ENCODE peak calls at places on chromosomes 13 and 19, in four cellular contexts. One of them, this sample, is unnamed.

GRCh38 chr19:51798958-51799310 is 4.0 kb downstream of the FPR3 start:
- DNase-seq in HepG2: no peak
- DNase-seq in K562: no peak
- DNase-seq in GM12878: no peak
- DNase-seq in this sample: no peak

GRCh38 chr19:45515807-45516401 is 8.6 kb downstream of the VASP start:
- DNase-seq in HepG2: no peak
- DNase-seq in K562: no peak
- DNase-seq in GM12878: no peak
- DNase-seq in this sample: peak

GRCh38 chr19:927044-927706 is 1.3 kb downstream of the ARID3A start:
- DNase-seq in HepG2: peak
- DNase-seq in K562: peak
- DNase-seq in GM12878: no peak
- DNase-seq in this sample: no peak

GRCh38 chr13:86109107-86109506 is 309.9 kb upstream of the SLITRK6 start:
- DNase-seq in HepG2: no peak
- DNase-seq in K562: no peak
- DNase-seq in GM12878: no peak
- DNase-seq in this sample: no peak

GRCh38 chr19:13835791-13836723 is 40.8 kb downstream of the ZSWIM4 start:
- DNase-seq in HepG2: no peak
- DNase-seq in K562: no peak
- DNase-seq in GM12878: no peak
- DNase-seq in this sample: peak

GRCh38 chr19:42191855-42192254 is 25.6 kb downstream of the DEDD2 start:
- DNase-seq in HepG2: peak
- DNase-seq in K562: no peak
- DNase-seq in GM12878: no peak
- DNase-seq in this sample: peak

GRCh38 chr13:40096357-40096911 is 441.0 kb downstream of the COG6 start:
- DNase-seq in HepG2: no peak
- DNase-seq in K562: no peak
- DNase-seq in GM12878: no peak
- DNase-seq in this sample: no peak

GRCh38 chr13:52454825-52455676 is at the start of gene CKAP2:
- DNase-seq in HepG2: peak
- DNase-seq in K562: peak
- DNase-seq in GM12878: peak
- DNase-seq in this sample: peak

GRCh38 chr13:26837102-26837501 is 76.5 kb upstream of the GPR12 start:
- DNase-seq in HepG2: no peak
- DNase-seq in K562: no peak
- DNase-seq in GM12878: no peak
- DNase-seq in this sample: no peak

GRCh38 chr13:49240017-49240416 is 7.7 kb upstream of the CDADC1 start:
- DNase-seq in HepG2: peak
- DNase-seq in K562: no peak
- DNase-seq in GM12878: no peak
- DNase-seq in this sample: no peak

GRCh38 chr13:105847532-105848295 is 687.7 kb downstream of the EFNB2 start:
- DNase-seq in HepG2: no peak
- DNase-seq in K562: no peak
- DNase-seq in GM12878: no peak
- DNase-seq in this sample: no peak

GRCh38 chr13:52615817-52616216 is 26.4 kb upstream of the HNRNPA1L2 start:
- DNase-seq in HepG2: peak
- DNase-seq in K562: peak
- DNase-seq in GM12878: no peak
- DNase-seq in this sample: peak

GRCh38 chr13:82698941-82699340 is 1183.3 kb downstream of the SLITRK1 start:
- DNase-seq in HepG2: no peak
- DNase-seq in K562: no peak
- DNase-seq in GM12878: no peak
- DNase-seq in this sample: no peak

GRCh38 chr19:11264452-11265176 is 2.3 kb upstream of the DOCK6 start:
- DNase-seq in HepG2: peak
- DNase-seq in K562: no peak
- DNase-seq in GM12878: peak
- DNase-seq in this sample: no peak

GRCh38 chr13:51804295-51805172 is 571 bp upstream of the DHRS12 start:
- DNase-seq in HepG2: no peak
- DNase-seq in K562: no peak
- DNase-seq in GM12878: no peak
- DNase-seq in this sample: no peak

GRCh38 chr13:109297628-109298027 is 488.8 kb downstream of the IRS2 start:
- DNase-seq in HepG2: no peak
- DNase-seq in K562: no peak
- DNase-seq in GM12878: no peak
- DNase-seq in this sample: no peak

GRCh38 chr19:49210901-49211451 is 53.4 kb downstream of the TRPM4 start:
- DNase-seq in HepG2: no peak
- DNase-seq in K562: no peak
- DNase-seq in GM12878: no peak
- DNase-seq in this sample: no peak

GRCh38 chr19:3509566-3509989 is 3.5 kb downstream of the FZR1 start:
- DNase-seq in HepG2: no peak
- DNase-seq in K562: no peak
- DNase-seq in GM12878: no peak
- DNase-seq in this sample: no peak

GRCh38 chr13:106373304-106373988 is 162.0 kb downstream of the EFNB2 start:
- DNase-seq in HepG2: no peak
- DNase-seq in K562: no peak
- DNase-seq in GM12878: no peak
- DNase-seq in this sample: no peak

GRCh38 chr13:49938274-49938673 is 2.1 kb upstream of the SPRYD7 start:
- DNase-seq in HepG2: peak
- DNase-seq in K562: no peak
- DNase-seq in GM12878: no peak
- DNase-seq in this sample: no peak

GRCh38 chr13:98143601-98144500 is 957 bp downstream of the FARP1 start:
- DNase-seq in HepG2: no peak
- DNase-seq in K562: no peak
- DNase-seq in GM12878: no peak
- DNase-seq in this sample: no peak

GRCh38 chr13:46388846-46389245 is 1.8 kb upstream of the RUBCNL start:
- DNase-seq in HepG2: no peak
- DNase-seq in K562: no peak
- DNase-seq in GM12878: no peak
- DNase-seq in this sample: no peak

GRCh38 chr13:24997367-24997967 is 98.5 kb upstream of the PABPC3 start:
- DNase-seq in HepG2: peak
- DNase-seq in K562: peak
- DNase-seq in GM12878: no peak
- DNase-seq in this sample: peak

GRCh38 chr19:1295169-1296012 is 9.7 kb downstream of the EFNA2 start:
- DNase-seq in HepG2: no peak
- DNase-seq in K562: peak
- DNase-seq in GM12878: no peak
- DNase-seq in this sample: no peak

GRCh38 chr13:23673354-23673753 is 103.1 kb downstream of the TNFRSF19 start:
- DNase-seq in HepG2: no peak
- DNase-seq in K562: no peak
- DNase-seq in GM12878: no peak
- DNase-seq in this sample: no peak

GRCh38 chr19:19214892-19215291 is 3.1 kb downstream of the NCAN start:
- DNase-seq in HepG2: peak
- DNase-seq in K562: peak
- DNase-seq in GM12878: no peak
- DNase-seq in this sample: no peak

GRCh38 chr19:19068659-19069509 is 5.1 kb downstream of the SLC25A42 start:
- DNase-seq in HepG2: no peak
- DNase-seq in K562: no peak
- DNase-seq in GM12878: peak
- DNase-seq in this sample: no peak

GRCh38 chr13:43054803-43055802 is 31.7 kb downstream of the DNAJC15 start:
- DNase-seq in HepG2: peak
- DNase-seq in K562: no peak
- DNase-seq in GM12878: no peak
- DNase-seq in this sample: no peak

GRCh38 chr13:31209819-31210209 is 10.0 kb downstream of the B3GLCT start:
- DNase-seq in HepG2: no peak
- DNase-seq in K562: no peak
- DNase-seq in GM12878: no peak
- DNase-seq in this sample: no peak

GRCh38 chr13:31209172-31209818 is 9.5 kb downstream of the B3GLCT start:
- DNase-seq in HepG2: no peak
- DNase-seq in K562: peak
- DNase-seq in GM12878: no peak
- DNase-seq in this sample: no peak

GRCh38 chr13:31208554-31209122 is 8.9 kb downstream of the B3GLCT start:
- DNase-seq in HepG2: no peak
- DNase-seq in K562: no peak
- DNase-seq in GM12878: no peak
- DNase-seq in this sample: no peak

GRCh38 chr13:31214379-31214778 is 14.6 kb downstream of the B3GLCT start:
- DNase-seq in HepG2: no peak
- DNase-seq in K562: no peak
- DNase-seq in GM12878: no peak
- DNase-seq in this sample: no peak

GRCh38 chr13:31213681-31214289 is 14.0 kb downstream of the B3GLCT start:
- DNase-seq in HepG2: no peak
- DNase-seq in K562: no peak
- DNase-seq in GM12878: no peak
- DNase-seq in this sample: no peak
- TF ChIP-seq POLR2AphosphoS2 in HepG2: no peak
- TF ChIP-seq POLR2AphosphoS2 in K562: no peak
- TF ChIP-seq POLR2AphosphoS2 in GM12878: no peak
- TF ChIP-seq POLR2AphosphoS2 in this sample: no peak

GRCh38 chr19:53977429-53977990 is 13.9 kb upstream of the CACNG6 start:
- DNase-seq in HepG2: peak
- DNase-seq in K562: peak
- DNase-seq in GM12878: no peak
- DNase-seq in this sample: peak
- TF ChIP-seq POLR2AphosphoS2 in HepG2: no peak
- TF ChIP-seq POLR2AphosphoS2 in K562: no peak
- TF ChIP-seq POLR2AphosphoS2 in GM12878: no peak
- TF ChIP-seq POLR2AphosphoS2 in this sample: no peak

DNA sequence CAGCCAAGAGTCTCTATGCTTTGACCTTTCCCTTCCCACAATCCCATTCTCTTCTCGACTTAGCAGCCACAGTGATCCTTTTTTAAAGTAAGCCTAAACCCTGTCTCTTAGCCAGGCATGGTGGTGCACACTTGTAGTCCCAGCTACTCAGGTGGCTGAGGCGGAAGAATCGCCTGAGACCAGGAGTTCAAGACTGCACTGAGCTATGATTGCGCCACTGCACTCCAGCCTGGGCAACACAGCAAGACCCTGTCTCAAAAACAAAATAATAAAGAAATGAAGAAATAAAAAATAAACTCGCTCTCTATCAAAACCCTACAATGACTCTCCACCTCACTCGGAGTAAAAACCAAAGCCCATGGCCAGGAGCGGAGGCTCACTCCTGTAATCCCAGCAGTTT is 14.7 kb downstream of the TEX101 start:
- DNase-seq in HepG2: no peak
- DNase-seq in K562: no peak
- DNase-seq in GM12878: no peak
- DNase-seq in this sample: no peak
- TF ChIP-seq POLR2AphosphoS2 in HepG2: no peak
- TF ChIP-seq POLR2AphosphoS2 in K562: no peak
- TF ChIP-seq POLR2AphosphoS2 in GM12878: no peak
- TF ChIP-seq POLR2AphosphoS2 in this sample: no peak

DNA sequence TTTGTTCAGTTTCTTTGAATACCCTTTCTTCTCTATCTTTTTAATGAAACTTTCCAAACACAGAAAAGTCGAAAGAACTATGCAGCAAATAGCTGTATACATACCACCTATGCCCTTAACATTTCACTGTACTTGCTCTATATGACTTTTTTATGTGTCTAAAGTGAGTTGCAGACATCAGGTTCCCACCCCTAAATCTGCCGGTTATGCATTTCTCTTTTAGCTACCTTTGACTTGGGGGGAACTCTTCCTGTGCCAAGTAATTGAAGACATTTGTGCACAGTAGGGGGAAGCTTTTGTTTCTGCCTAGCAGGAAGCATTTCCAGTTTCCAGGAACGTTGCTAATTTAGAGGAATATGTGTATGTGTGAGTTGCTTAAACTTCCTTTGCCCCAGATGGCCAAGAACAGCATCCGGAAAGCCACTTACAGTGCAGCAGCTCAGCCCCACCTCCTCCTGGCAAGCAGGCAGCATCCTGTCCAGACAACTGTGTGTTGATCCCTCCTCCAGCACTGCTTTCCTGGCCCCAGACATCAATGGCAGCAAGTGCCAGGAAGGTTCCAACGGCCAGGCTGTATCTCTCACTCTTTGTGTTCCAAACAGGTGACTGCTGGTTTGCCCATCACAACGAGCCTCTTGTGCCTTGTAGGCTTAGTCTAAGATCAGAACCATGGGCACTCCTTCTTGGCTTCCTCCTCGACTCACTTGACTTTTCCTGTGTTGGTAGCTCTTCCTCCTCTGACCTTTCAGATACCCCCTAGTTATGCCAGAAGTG is 14.7 kb upstream of the GRAMD1A start:
- DNase-seq in HepG2: no peak
- DNase-seq in K562: no peak
- DNase-seq in GM12878: no peak
- DNase-seq in this sample: no peak
- TF ChIP-seq POLR2AphosphoS2 in HepG2: no peak
- TF ChIP-seq POLR2AphosphoS2 in K562: no peak
- TF ChIP-seq POLR2AphosphoS2 in GM12878: no peak
- TF ChIP-seq POLR2AphosphoS2 in this sample: no peak